ENCODE peak calls at places on chromosome 1, in four cellular contexts. One of them, this sample, is unnamed.

GRCh38 chr1:190029441-190029840 is 448.2 kb downstream of the BRINP3 start:
- DNase-seq in GF-D8: no peak
- DNase-seq in T-helper 2 cell treated with Interferon-gamma antibody and Interleukin-4, amounts not matched to agents 5 μg/mL and 100 μg/mL, for 36 hours: no peak
- DNase-seq in NCI-H345: no peak
- DNase-seq in this sample: no peak

GRCh38 chr1:10685196-10685850 is 111.1 kb downstream of the CASZ1 start:
- DNase-seq in GF-D8: no peak
- DNase-seq in NCI-H345: no peak
- DNase-seq in T-helper 2 cell treated with Interferon-gamma antibody and Interleukin-4, amounts not matched to agents 5 μg/mL and 100 μg/mL, for 36 hours: no peak
- DNase-seq in this sample: no peak

GRCh38 chr1:24486296-24487065 is 16.2 kb upstream of the RCAN3 start:
- DNase-seq in NCI-H345: no peak
- DNase-seq in T-helper 2 cell treated with Interferon-gamma antibody and Interleukin-4, amounts not matched to agents 5 μg/mL and 100 μg/mL, for 36 hours: no peak
- DNase-seq in GF-D8: no peak
- DNase-seq in this sample: no peak

GRCh38 chr1:180793451-180793850 is 119.2 kb upstream of the KIAA1614 start:
- DNase-seq in GF-D8: no peak
- DNase-seq in NCI-H345: no peak
- DNase-seq in T-helper 2 cell treated with Interferon-gamma antibody and Interleukin-4, amounts not matched to agents 5 μg/mL and 100 μg/mL, for 36 hours: no peak
- DNase-seq in this sample: no peak

GRCh38 chr1:176949033-176949662 is 215.4 kb downstream of the ASTN1 start:
- DNase-seq in GF-D8: no peak
- DNase-seq in NCI-H345: no peak
- DNase-seq in T-helper 2 cell treated with Interferon-gamma antibody and Interleukin-4, amounts not matched to agents 5 μg/mL and 100 μg/mL, for 36 hours: peak; percentile 9
- DNase-seq in this sample: no peak

GRCh38 chr1:221227872-221228337 is 348.7 kb downstream of the HLX start:
- DNase-seq in T-helper 2 cell treated with Interferon-gamma antibody and Interleukin-4, amounts not matched to agents 5 μg/mL and 100 μg/mL, for 36 hours: peak; percentile 54
- DNase-seq in NCI-H345: peak; percentile 17
- DNase-seq in GF-D8: no peak
- DNase-seq in this sample: no peak

GRCh38 chr1:94855307-94855700 is 35.1 kb downstream of the SLC44A3 start:
- DNase-seq in GF-D8: no peak
- DNase-seq in NCI-H345: no peak
- DNase-seq in T-helper 2 cell treated with Interferon-gamma antibody and Interleukin-4, amounts not matched to agents 5 μg/mL and 100 μg/mL, for 36 hours: no peak
- DNase-seq in this sample: no peak

GRCh38 chr1:220884109-220884980 is 5.1 kb downstream of the HLX start:
- DNase-seq in NCI-H345: no peak
- DNase-seq in GF-D8: no peak
- DNase-seq in T-helper 2 cell treated with Interferon-gamma antibody and Interleukin-4, amounts not matched to agents 5 μg/mL and 100 μg/mL, for 36 hours: no peak
- DNase-seq in this sample: no peak

GRCh38 chr1:229452956-229453801 is 19.3 kb upstream of the ACTA1 start:
- DNase-seq in GF-D8: no peak
- DNase-seq in NCI-H345: no peak
- DNase-seq in T-helper 2 cell treated with Interferon-gamma antibody and Interleukin-4, amounts not matched to agents 5 μg/mL and 100 μg/mL, for 36 hours: no peak
- DNase-seq in this sample: peak; percentile 16

GRCh38 chr1:170415734-170416372 is 116.1 kb upstream of the GORAB start:
- DNase-seq in NCI-H345: no peak
- DNase-seq in T-helper 2 cell treated with Interferon-gamma antibody and Interleukin-4, amounts not matched to agents 5 μg/mL and 100 μg/mL, for 36 hours: no peak
- DNase-seq in GF-D8: no peak
- DNase-seq in this sample: no peak

GRCh38 chr1:24860841-24861240 is 69.2 kb downstream of the RUNX3 start:
- DNase-seq in GF-D8: no peak
- DNase-seq in T-helper 2 cell treated with Interferon-gamma antibody and Interleukin-4, amounts not matched to agents 5 μg/mL and 100 μg/mL, for 36 hours: no peak
- DNase-seq in NCI-H345: no peak
- DNase-seq in this sample: no peak

GRCh38 chr1:235919797-235920475 is 53.2 kb upstream of the LYST start:
- DNase-seq in T-helper 2 cell treated with Interferon-gamma antibody and Interleukin-4, amounts not matched to agents 5 μg/mL and 100 μg/mL, for 36 hours: no peak
- DNase-seq in GF-D8: no peak
- DNase-seq in NCI-H345: peak; percentile 52
- DNase-seq in this sample: peak; percentile 67

GRCh38 chr1:6269997-6270401 is 9.1 kb upstream of the GPR153 start:
- DNase-seq in T-helper 2 cell treated with Interferon-gamma antibody and Interleukin-4, amounts not matched to agents 5 μg/mL and 100 μg/mL, for 36 hours: no peak
- DNase-seq in GF-D8: no peak
- DNase-seq in NCI-H345: peak; percentile 67
- DNase-seq in this sample: peak; percentile 80

GRCh38 chr1:180691322-180691721 is 59.5 kb downstream of the XPR1 start:
- DNase-seq in T-helper 2 cell treated with Interferon-gamma antibody and Interleukin-4, amounts not matched to agents 5 μg/mL and 100 μg/mL, for 36 hours: no peak
- DNase-seq in GF-D8: no peak
- DNase-seq in NCI-H345: no peak
- DNase-seq in this sample: no peak

GRCh38 chr1:184818646-184819045 is 64.0 kb upstream of the EDEM3 start:
- DNase-seq in NCI-H345: no peak
- DNase-seq in GF-D8: no peak
- DNase-seq in T-helper 2 cell treated with Interferon-gamma antibody and Interleukin-4, amounts not matched to agents 5 μg/mL and 100 μg/mL, for 36 hours: no peak
- DNase-seq in this sample: no peak

GRCh38 chr1:11831945-11832725 is 15.4 kb downstream of the NPPA start:
- DNase-seq in NCI-H345: peak; percentile 39
- DNase-seq in T-helper 2 cell treated with Interferon-gamma antibody and Interleukin-4, amounts not matched to agents 5 μg/mL and 100 μg/mL, for 36 hours: no peak
- DNase-seq in GF-D8: peak; percentile 52
- DNase-seq in this sample: peak; percentile 89

GRCh38 chr1:150002217-150002616 is 8.3 kb downstream of the OTUD7B start:
- DNase-seq in T-helper 2 cell treated with Interferon-gamma antibody and Interleukin-4, amounts not matched to agents 5 μg/mL and 100 μg/mL, for 36 hours: no peak
- DNase-seq in NCI-H345: no peak
- DNase-seq in GF-D8: no peak
- DNase-seq in this sample: no peak

GRCh38 chr1:229130028-229130668 is 140.8 kb upstream of the RAB4A start:
- DNase-seq in T-helper 2 cell treated with Interferon-gamma antibody and Interleukin-4, amounts not matched to agents 5 μg/mL and 100 μg/mL, for 36 hours: no peak
- DNase-seq in GF-D8: peak; percentile 29
- DNase-seq in NCI-H345: no peak
- DNase-seq in this sample: no peak

GRCh38 chr1:41776896-41777431 is 141.8 kb downstream of the HIVEP3 start:
- DNase-seq in NCI-H345: no peak
- DNase-seq in GF-D8: no peak
- DNase-seq in T-helper 2 cell treated with Interferon-gamma antibody and Interleukin-4, amounts not matched to agents 5 μg/mL and 100 μg/mL, for 36 hours: no peak
- DNase-seq in this sample: no peak

GRCh38 chr1:116496380-116496779 is 74.4 kb downstream of the CD58 start:
- DNase-seq in GF-D8: peak; percentile 23
- DNase-seq in NCI-H345: no peak
- DNase-seq in T-helper 2 cell treated with Interferon-gamma antibody and Interleukin-4, amounts not matched to agents 5 μg/mL and 100 μg/mL, for 36 hours: no peak
- DNase-seq in this sample: no peak

GRCh38 chr1:17239420-17239819 is 9.5 kb upstream of the PADI3 start:
- DNase-seq in GF-D8: peak; percentile 13
- DNase-seq in NCI-H345: peak; percentile 73
- DNase-seq in T-helper 2 cell treated with Interferon-gamma antibody and Interleukin-4, amounts not matched to agents 5 μg/mL and 100 μg/mL, for 36 hours: no peak
- DNase-seq in this sample: peak; percentile 60

GRCh38 chr1:10724948-10725852 is 71.2 kb downstream of the CASZ1 start:
- DNase-seq in GF-D8: no peak
- DNase-seq in NCI-H345: peak; percentile 45
- DNase-seq in T-helper 2 cell treated with Interferon-gamma antibody and Interleukin-4, amounts not matched to agents 5 μg/mL and 100 μg/mL, for 36 hours: no peak
- DNase-seq in this sample: no peak

This sample was measured in COR-L47.